ENCODE peak calls at places on chromosomes 13 and 19, in seven cellular contexts. O, R, E, C, P, S and K are unnamed samples.

GRCh38 chr13:55345197-55345596 is 1795.5 kb upstream of the PRR20A start:
- DNase-seq in E (no peak), O (no peak), R (no peak), S (no peak), P (no peak), C (no peak), K (no peak)

GRCh38 chr13:29902632-29903305 is 52.4 kb upstream of the UBL3 start:
- DNase-seq in R (no peak), P (no peak), S (no peak), C (no peak), O (no peak), E (no peak), K (no peak)

GRCh38 chr13:28819748-28820098 is 416 bp upstream of the MTUS2 start:
- DNase-seq in S (peak; percentile 89), C (peak; percentile 18), E (no peak), R (peak; percentile 15), P (peak; percentile 66), O (peak; percentile 81), K (no peak)

GRCh38 chr13:80297094-80297493 is 43.8 kb downstream of the SPRY2 start:
- DNase-seq in C (no peak), E (no peak), O (no peak), P (no peak), R (no peak), S (no peak), K (no peak)

GRCh38 chr13:67048084-67048792 is 181.9 kb downstream of the PCDH9 start:
- DNase-seq in C (no peak), S (no peak), P (no peak), O (no peak), R (no peak), E (no peak), K (no peak)

GRCh38 chr13:67225252-67226159 is 4.6 kb downstream of the PCDH9 start:
- DNase-seq in R (no peak), S (no peak), C (no peak), O (no peak), E (no peak), P (no peak), K (no peak)

GRCh38 chr13:26412961-26413716 is 144.3 kb upstream of the WASF3 start:
- DNase-seq in O (no peak), E (no peak), S (no peak), C (no peak), R (no peak), P (no peak), K (no peak)

GRCh38 chr13:30033681-30034447 is 183.4 kb upstream of the UBL3 start:
- DNase-seq in S (no peak), O (no peak), C (no peak), P (no peak), R (no peak), E (no peak), K (peak; percentile 25)

GRCh38 chr19:47267350-47267759 is 7.3 kb upstream of the INAFM1 start:
- DNase-seq in C (no peak), S (no peak), O (no peak), P (no peak), E (no peak), R (no peak), K (no peak)

GRCh38 chr13:18961383-18962117 is 220.1 kb downstream of the TUBA3C start:
- DNase-seq in P (no peak), C (no peak), R (no peak), S (no peak), E (no peak), O (no peak), K (no peak)

GRCh38 chr19:18612772-18613588 is at the start of gene TMEM59L:
- DNase-seq in S (peak; percentile 78), R (no peak), C (no peak), P (peak; percentile 38), E (no peak), O (no peak), K (no peak)

GRCh38 chr13:108419768-108420167 is 150.2 kb downstream of the TNFSF13B start:
- DNase-seq in O (no peak), R (no peak), E (no peak), P (no peak), S (no peak), C (no peak), K (no peak)

GRCh38 chr19:719636-720377 is 11.1 kb downstream of the PALM start:
- DNase-seq in O (no peak), S (peak; percentile 71), C (no peak), P (peak; percentile 60), R (no peak), E (no peak), K (no peak)

GRCh38 chr19:7944177-7944761 is 803 bp upstream of the TIMM44 start:
- DNase-seq in P (peak; percentile 95), O (peak; percentile 71), R (peak; percentile 76), C (peak; percentile 85), E (peak; percentile 76), S (peak; percentile 87), K (peak; percentile 58)

GRCh38 chr19:2494084-2494446 is 18.1 kb downstream of the GADD45B start:
- DNase-seq in C (no peak), O (no peak), S (no peak), E (no peak), R (no peak), P (no peak), K (no peak)

GRCh38 chr19:4713384-4713951 is 10.2 kb downstream of the DPP9 start:
- DNase-seq in E (no peak), S (no peak), O (no peak), P (no peak), R (peak; percentile 92), C (no peak), K (peak; percentile 99)

GRCh38 chr13:102291587-102292218 is 110.1 kb downstream of the FGF14 start:
- DNase-seq in O (no peak), E (no peak), R (no peak), P (no peak), C (no peak), S (no peak), K (no peak)

GRCh38 chr13:87814444-87814843 is 143.3 kb downstream of the SLITRK5 start:
- DNase-seq in O (no peak), P (no peak), E (no peak), S (no peak), R (no peak), C (no peak), K (no peak)

GRCh38 chr19:10828981-10829821 is 6.8 kb downstream of the TMED1 start:
- DNase-seq in P (peak; percentile 37), S (no peak), E (no peak), O (no peak), C (no peak), R (no peak), K (no peak)

GRCh38 chr19:1767464-1767933 is 14.2 kb downstream of the ONECUT3 start:
- DNase-seq in S (peak; percentile 84), C (no peak), P (peak; percentile 43), R (peak; percentile 71), O (peak; percentile 69), E (no peak), K (no peak)